ENCODE peak calls at places on chromosome 18, in four cellular contexts. K is mesendoderm, C is GM23248, A is fibroblast of lung. Q is an unnamed sample.

GRCh38 chr18:79432376-79433120 is 36.8 kb downstream of the NFATC1 start:
- DNase-seq in K (no peak), C (no peak), A (no peak), Q (no peak)

GRCh38 chr18:44742741-44743311 is 62.1 kb downstream of the SETBP1 start:
- DNase-seq in K (peak), C (peak), A (peak), Q (no peak)

GRCh38 chr18:55243852-55244251 is 284.6 kb upstream of the CCDC68 start:
- DNase-seq in K (no peak), C (peak), A (peak), Q (no peak)

GRCh38 chr18:3061581-3062416 is 48.9 kb upstream of the LPIN2 start:
- DNase-seq in K (no peak), C (no peak), A (no peak), Q (no peak)

GRCh38 chr18:46071894-46072867 is at the start of gene PSTPIP2:
- DNase-seq in K (peak), C (peak), A (peak), Q (no peak)

GRCh38 chr18:11972371-11973174 is 8.7 kb upstream of the IMPA2 start:
- DNase-seq in K (no peak), C (no peak), A (no peak), Q (no peak)

GRCh38 chr18:26051845-26052244 is 38.6 kb downstream of the SS18 start:
- DNase-seq in K (no peak), C (no peak), A (peak), Q (no peak)

GRCh38 chr18:48129621-48130082 is 199.2 kb upstream of the SMAD2 start:
- DNase-seq in K (peak), C (no peak), A (no peak), Q (no peak)

GRCh38 chr18:48931680-48932461 is 18.9 kb downstream of the SMAD7 start:
- DNase-seq in K (peak), C (peak), A (no peak), Q (no peak)

GRCh38 chr18:41128545-41128944 is 826.5 kb upstream of the PIK3C3 start:
- DNase-seq in K (no peak), C (peak), A (peak), Q (no peak)

GRCh38 chr18:43563780-43564179 is 286.5 kb upstream of the SYT4 start:
- DNase-seq in K (peak), C (peak), A (peak), Q (peak)

GRCh38 chr18:79596451-79597175 is 83.0 kb upstream of the CTDP1 start:
- DNase-seq in K (no peak), C (no peak), A (no peak), Q (no peak)

GRCh38 chr18:59664329-59664728 is 32.9 kb downstream of the CCBE1 start:
- DNase-seq in K (no peak), C (no peak), A (peak), Q (no peak)

GRCh38 chr18:23725351-23725750 is 36.1 kb downstream of the LAMA3 start:
- DNase-seq in K (no peak), C (no peak), A (no peak), Q (no peak)

GRCh38 chr18:23727707-23728493 is 38.6 kb downstream of the LAMA3 start:
- DNase-seq in K (no peak), C (no peak), A (no peak), Q (no peak)

GRCh38 chr18:23722646-23723045 is 33.4 kb downstream of the LAMA3 start:
- DNase-seq in K (no peak), C (no peak), A (no peak), Q (no peak)

GRCh38 chr18:23723121-23723520 is 33.9 kb downstream of the LAMA3 start:
- DNase-seq in K (no peak), C (peak), A (no peak), Q (no peak)

DNA sequence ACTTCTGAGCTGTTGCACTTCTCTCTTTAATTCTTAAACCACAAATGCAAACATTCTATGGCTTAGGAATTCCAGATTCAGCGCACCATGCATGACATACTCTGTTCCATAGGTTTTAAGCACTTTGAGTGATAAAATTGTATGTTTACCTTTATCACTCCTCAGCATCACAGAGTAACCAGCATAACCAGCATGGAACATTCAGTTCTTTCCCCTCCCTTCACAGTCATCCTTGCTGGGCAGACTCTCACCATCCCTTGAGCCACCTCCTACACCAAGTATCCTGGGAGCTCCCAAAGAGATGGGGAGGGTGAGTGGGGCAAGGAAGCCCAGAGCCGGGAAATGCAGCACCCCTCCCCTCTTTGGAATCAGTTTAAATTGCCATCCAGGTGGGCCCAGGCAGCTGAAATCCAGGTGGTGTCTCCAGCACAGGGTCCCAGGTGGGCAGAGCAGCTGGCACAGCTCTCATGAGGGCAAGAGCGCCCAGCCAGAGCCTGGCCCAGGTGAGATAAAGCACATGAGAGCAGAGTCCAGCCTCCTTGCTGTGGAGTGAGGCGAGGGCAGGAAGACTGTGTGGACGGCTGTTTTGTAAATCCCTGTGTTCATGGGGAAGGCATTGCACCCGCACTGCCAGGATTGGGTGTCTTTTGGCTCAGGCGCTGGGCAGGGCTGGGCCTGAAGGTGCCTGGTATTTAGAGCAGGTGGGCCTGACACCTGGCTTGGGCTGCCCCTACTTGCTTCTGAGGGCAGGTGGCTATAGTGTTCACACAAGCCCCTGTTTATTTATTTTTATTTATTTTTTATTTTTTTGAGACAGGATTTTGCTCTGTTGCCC is 36.8 kb downstream of the LAMA3 start:
- DNase-seq in K (no peak), C (no peak), A (no peak), Q (no peak)
- H3K9ac ChIP-seq in K (no peak), C (no peak), A (no peak), Q (no peak)

DNA sequence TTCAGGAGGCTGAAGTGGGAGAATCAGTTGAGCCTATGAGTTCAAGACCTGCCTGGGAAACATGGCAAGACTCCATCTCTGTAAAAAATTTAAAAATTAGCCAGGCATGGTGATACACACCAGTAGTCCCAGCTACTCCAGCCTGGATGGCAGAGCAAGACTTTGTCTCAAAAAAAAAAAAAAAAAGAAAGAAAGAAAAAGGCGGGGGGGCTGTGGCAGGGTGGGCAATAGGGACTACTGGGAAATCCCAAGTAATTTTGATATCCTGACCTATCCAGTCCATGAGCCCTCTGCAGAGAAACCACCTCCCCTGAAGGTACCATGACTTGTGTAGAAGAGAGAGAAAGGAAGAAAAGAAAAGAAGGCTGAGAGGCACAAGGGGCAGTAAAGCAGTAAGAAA is 45.3 kb downstream of the ALPK2 start:
- DNase-seq in K (no peak), C (no peak), A (no peak), Q (no peak)
- H3K9ac ChIP-seq in K (no peak), C (peak), A (no peak), Q (no peak)

GRCh38 chr18:7950380-7951143 is 383.4 kb downstream of the PTPRM start:
- DNase-seq in K (peak), C (peak), A (peak), Q (no peak)

GRCh38 chr18:7941533-7941932 is 374.4 kb downstream of the PTPRM start:
- DNase-seq in K (no peak), C (no peak), A (no peak), Q (no peak)

GRCh38 chr18:7940976-7941375 is 373.9 kb downstream of the PTPRM start:
- DNase-seq in K (no peak), C (no peak), A (no peak), Q (no peak)

GRCh38 chr18:7945882-7946281 is 378.8 kb downstream of the PTPRM start:
- DNase-seq in K (no peak), C (peak), A (peak), Q (no peak)

DNA sequence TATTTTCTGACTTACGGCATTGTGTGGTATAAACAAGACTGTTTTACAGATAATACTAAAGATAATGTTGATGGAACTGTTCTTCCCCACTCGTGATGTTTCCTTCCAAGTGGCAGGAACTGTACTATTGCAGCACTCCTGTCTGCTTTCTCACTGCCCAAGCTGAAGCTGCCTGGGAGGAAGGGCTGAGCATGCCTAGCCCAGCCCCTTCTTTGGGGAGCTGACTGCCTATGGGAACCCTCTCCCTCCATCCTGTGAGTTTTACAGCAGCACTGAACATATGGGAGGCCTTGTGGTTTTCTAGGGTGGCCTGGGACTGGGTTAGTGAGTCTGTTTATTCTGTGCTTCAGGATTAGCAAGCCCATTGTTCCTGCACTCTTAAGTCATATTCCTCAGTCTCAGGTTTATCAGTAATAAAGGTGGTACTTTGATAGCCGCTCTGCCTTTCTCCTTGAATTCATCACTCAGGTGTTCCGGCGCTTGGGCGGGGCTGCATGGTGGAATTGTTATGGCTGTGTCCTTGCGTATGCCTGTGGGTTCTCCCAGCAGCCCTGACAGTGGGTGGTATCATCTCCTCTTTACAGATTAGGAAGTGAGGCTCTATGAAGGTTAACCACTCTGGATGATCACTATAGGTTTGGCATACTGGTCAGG is 379.7 kb downstream of the PTPRM start:
- DNase-seq in K (peak), C (peak), A (peak), Q (no peak)
- H3K9ac ChIP-seq in K (no peak), C (peak), A (peak), Q (no peak)

DNA sequence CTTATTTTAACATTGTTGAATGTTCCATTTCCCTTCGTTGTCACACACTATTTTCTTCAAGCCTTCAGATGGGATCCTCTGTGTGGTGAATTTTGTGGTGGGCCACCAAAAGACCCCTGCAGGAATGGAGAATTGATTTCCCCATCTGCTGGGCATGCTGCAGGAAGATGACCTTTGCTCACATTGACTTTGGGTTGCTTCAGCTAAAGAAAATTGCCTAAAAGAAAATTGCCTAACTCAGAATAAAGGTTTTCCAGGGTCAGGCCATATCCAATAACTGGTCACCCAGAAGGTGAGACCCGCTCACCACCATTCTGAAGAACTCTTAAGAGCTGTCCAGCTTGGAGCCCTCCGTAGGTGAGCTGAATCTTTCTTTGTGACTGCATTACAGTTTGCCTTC is 192.5 kb downstream of the CDH7 start:
- DNase-seq in K (no peak), C (no peak), A (no peak), Q (no peak)
- H3K9ac ChIP-seq in K (no peak), C (no peak), A (no peak), Q (no peak)

Q was measured in SK-N-MC.